ENCODE peak calls at places on chromosomes 12 and 14, in ten cellular contexts. One of them, this sample, is unnamed.

GRCh38 chr14:33679461-33680225 is 271.2 kb downstream of the EGLN3 start:
- DNase-seq in body of pancreas: no peak
- DNase-seq in colonic mucosa: no peak
- DNase-seq in ovary: no peak
- DNase-seq in mucosa of descending colon: no peak
- DNase-seq in MM.1S: no peak
- DNase-seq in lung: no peak
- DNase-seq in lower lobe of right lung: no peak
- DNase-seq in CD8-positive, alpha-beta T cell: no peak
- DNase-seq in H9: no peak
- DNase-seq in this sample: no peak

GRCh38 chr12:78167510-78167909 is 336.8 kb downstream of the NAV3 start:
- DNase-seq in body of pancreas: no peak
- DNase-seq in colonic mucosa: no peak
- DNase-seq in ovary: no peak
- DNase-seq in mucosa of descending colon: no peak
- DNase-seq in MM.1S: no peak
- DNase-seq in lung: no peak
- DNase-seq in lower lobe of right lung: no peak
- DNase-seq in CD8-positive, alpha-beta T cell: no peak
- DNase-seq in H9: no peak
- DNase-seq in this sample: no peak

GRCh38 chr12:89060133-89060532 is 292.2 kb downstream of the DUSP6 start:
- DNase-seq in body of pancreas: no peak
- DNase-seq in colonic mucosa: no peak
- DNase-seq in ovary: no peak
- DNase-seq in mucosa of descending colon: no peak
- DNase-seq in MM.1S: no peak
- DNase-seq in lung: no peak
- DNase-seq in lower lobe of right lung: no peak
- DNase-seq in CD8-positive, alpha-beta T cell: no peak
- DNase-seq in H9: no peak
- DNase-seq in this sample: no peak

GRCh38 chr12:754871-755562 is 2.6 kb downstream of the WNK1 start:
- DNase-seq in body of pancreas: no peak
- DNase-seq in colonic mucosa: no peak
- DNase-seq in ovary: no peak
- DNase-seq in mucosa of descending colon: no peak
- DNase-seq in MM.1S: peak; percentile 64
- DNase-seq in lung: no peak
- DNase-seq in lower lobe of right lung: no peak
- DNase-seq in CD8-positive, alpha-beta T cell: no peak
- DNase-seq in H9: no peak
- DNase-seq in this sample: no peak

GRCh38 chr12:54173066-54173726 is 15.6 kb downstream of the SMUG1 start:
- DNase-seq in body of pancreas: peak; percentile 19
- DNase-seq in colonic mucosa: peak; percentile 34
- DNase-seq in ovary: peak; percentile 71
- DNase-seq in mucosa of descending colon: no peak
- DNase-seq in MM.1S: peak; percentile 47
- DNase-seq in lung: no peak
- DNase-seq in lower lobe of right lung: peak; percentile 50
- DNase-seq in CD8-positive, alpha-beta T cell: no peak
- DNase-seq in H9: peak; percentile 48
- DNase-seq in this sample: peak; percentile 9

GRCh38 chr12:100229876-100230275 is 29.3 kb downstream of the ACTR6 start:
- DNase-seq in body of pancreas: no peak
- DNase-seq in colonic mucosa: no peak
- DNase-seq in ovary: no peak
- DNase-seq in mucosa of descending colon: no peak
- DNase-seq in MM.1S: no peak
- DNase-seq in lung: no peak
- DNase-seq in lower lobe of right lung: no peak
- DNase-seq in CD8-positive, alpha-beta T cell: no peak
- DNase-seq in H9: no peak
- DNase-seq in this sample: no peak

GRCh38 chr12:124543591-124544310 is 23.7 kb downstream of the NCOR2 start:
- DNase-seq in body of pancreas: no peak
- DNase-seq in colonic mucosa: no peak
- DNase-seq in ovary: no peak
- DNase-seq in mucosa of descending colon: no peak
- DNase-seq in MM.1S: no peak
- DNase-seq in lung: no peak
- DNase-seq in lower lobe of right lung: no peak
- DNase-seq in CD8-positive, alpha-beta T cell: no peak
- DNase-seq in H9: no peak
- DNase-seq in this sample: no peak

GRCh38 chr12:96360550-96360949 is 39.7 kb downstream of the CDK17 start:
- DNase-seq in body of pancreas: no peak
- DNase-seq in colonic mucosa: no peak
- DNase-seq in ovary: no peak
- DNase-seq in mucosa of descending colon: no peak
- DNase-seq in MM.1S: no peak
- DNase-seq in lung: no peak
- DNase-seq in lower lobe of right lung: no peak
- DNase-seq in CD8-positive, alpha-beta T cell: no peak
- DNase-seq in H9: no peak
- DNase-seq in this sample: no peak

GRCh38 chr12:68792952-68793351 is 15.0 kb upstream of the MDM2 start:
- DNase-seq in body of pancreas: no peak
- DNase-seq in colonic mucosa: no peak
- DNase-seq in ovary: no peak
- DNase-seq in mucosa of descending colon: no peak
- DNase-seq in MM.1S: peak; percentile 58
- DNase-seq in lung: no peak
- DNase-seq in lower lobe of right lung: no peak
- DNase-seq in CD8-positive, alpha-beta T cell: no peak
- DNase-seq in H9: peak; percentile 36
- DNase-seq in this sample: peak; percentile 19

GRCh38 chr12:39553476-39553875 is 66.1 kb downstream of the ABCD2 start:
- DNase-seq in body of pancreas: no peak
- DNase-seq in colonic mucosa: no peak
- DNase-seq in ovary: no peak
- DNase-seq in mucosa of descending colon: no peak
- DNase-seq in MM.1S: no peak
- DNase-seq in lung: no peak
- DNase-seq in lower lobe of right lung: no peak
- DNase-seq in CD8-positive, alpha-beta T cell: no peak
- DNase-seq in H9: no peak
- DNase-seq in this sample: no peak

GRCh38 chr14:71856199-71856919 is 75.9 kb upstream of the RGS6 start:
- DNase-seq in body of pancreas: no peak
- DNase-seq in colonic mucosa: no peak
- DNase-seq in ovary: no peak
- DNase-seq in mucosa of descending colon: no peak
- DNase-seq in MM.1S: peak; percentile 69
- DNase-seq in lung: no peak
- DNase-seq in lower lobe of right lung: no peak
- DNase-seq in CD8-positive, alpha-beta T cell: no peak
- DNase-seq in H9: no peak
- DNase-seq in this sample: no peak

GRCh38 chr12:32083489-32083888 is 23.2 kb upstream of the BICD1 start:
- DNase-seq in body of pancreas: no peak
- DNase-seq in colonic mucosa: no peak
- DNase-seq in ovary: no peak
- DNase-seq in mucosa of descending colon: no peak
- DNase-seq in MM.1S: no peak
- DNase-seq in lung: no peak
- DNase-seq in lower lobe of right lung: no peak
- DNase-seq in CD8-positive, alpha-beta T cell: no peak
- DNase-seq in H9: no peak
- DNase-seq in this sample: no peak

GRCh38 chr12:102534899-102535298 is 54.5 kb upstream of the IGF1 start:
- DNase-seq in body of pancreas: no peak
- DNase-seq in colonic mucosa: no peak
- DNase-seq in ovary: no peak
- DNase-seq in mucosa of descending colon: peak; percentile 41
- DNase-seq in MM.1S: no peak
- DNase-seq in lung: no peak
- DNase-seq in lower lobe of right lung: no peak
- DNase-seq in CD8-positive, alpha-beta T cell: no peak
- DNase-seq in H9: peak; percentile 50
- DNase-seq in this sample: no peak

GRCh38 chr14:24795406-24795805 is 161.4 kb upstream of the GZMB start:
- DNase-seq in body of pancreas: no peak
- DNase-seq in colonic mucosa: no peak
- DNase-seq in ovary: no peak
- DNase-seq in mucosa of descending colon: no peak
- DNase-seq in MM.1S: no peak
- DNase-seq in lung: no peak
- DNase-seq in lower lobe of right lung: no peak
- DNase-seq in CD8-positive, alpha-beta T cell: no peak
- DNase-seq in H9: no peak
- DNase-seq in this sample: no peak

GRCh38 chr14:30610719-30611388 is 11.3 kb upstream of the SCFD1 start:
- DNase-seq in body of pancreas: peak; percentile 66
- DNase-seq in colonic mucosa: peak; percentile 78
- DNase-seq in ovary: no peak
- DNase-seq in mucosa of descending colon: no peak
- DNase-seq in MM.1S: no peak
- DNase-seq in lung: peak; percentile 61
- DNase-seq in lower lobe of right lung: peak; percentile 58
- DNase-seq in CD8-positive, alpha-beta T cell: no peak
- DNase-seq in H9: no peak
- DNase-seq in this sample: no peak

GRCh38 chr12:14607561-14607960 is 39.9 kb upstream of the PLBD1 start:
- DNase-seq in body of pancreas: no peak
- DNase-seq in colonic mucosa: no peak
- DNase-seq in ovary: no peak
- DNase-seq in mucosa of descending colon: no peak
- DNase-seq in MM.1S: no peak
- DNase-seq in lung: no peak
- DNase-seq in lower lobe of right lung: no peak
- DNase-seq in CD8-positive, alpha-beta T cell: no peak
- DNase-seq in H9: no peak
- DNase-seq in this sample: no peak
- H3K9me3 ChIP-seq in body of pancreas: no peaks in the 10 kb centered on the region
- H3K9me3 ChIP-seq in colonic mucosa: no peaks in the 10 kb centered on the region
- H3K9me3 ChIP-seq in ovary: no peaks in the 10 kb centered on the region
- H3K9me3 ChIP-seq in mucosa of descending colon: peaks cover 49% of the 10 kb centered on the region
- H3K9me3 ChIP-seq in MM.1S: peaks cover 3% of the 10 kb centered on the region
- H3K9me3 ChIP-seq in lung: no peaks in the 10 kb centered on the region
- H3K9me3 ChIP-seq in lower lobe of right lung: peaks cover 34% of the 10 kb centered on the region
- H3K9me3 ChIP-seq in CD8-positive, alpha-beta T cell: no peaks in the 10 kb centered on the region
- H3K9me3 ChIP-seq in H9: no peaks in the 10 kb centered on the region
- H3K9me3 ChIP-seq in this sample: peaks cover 9% of the 10 kb centered on the region

DNA sequence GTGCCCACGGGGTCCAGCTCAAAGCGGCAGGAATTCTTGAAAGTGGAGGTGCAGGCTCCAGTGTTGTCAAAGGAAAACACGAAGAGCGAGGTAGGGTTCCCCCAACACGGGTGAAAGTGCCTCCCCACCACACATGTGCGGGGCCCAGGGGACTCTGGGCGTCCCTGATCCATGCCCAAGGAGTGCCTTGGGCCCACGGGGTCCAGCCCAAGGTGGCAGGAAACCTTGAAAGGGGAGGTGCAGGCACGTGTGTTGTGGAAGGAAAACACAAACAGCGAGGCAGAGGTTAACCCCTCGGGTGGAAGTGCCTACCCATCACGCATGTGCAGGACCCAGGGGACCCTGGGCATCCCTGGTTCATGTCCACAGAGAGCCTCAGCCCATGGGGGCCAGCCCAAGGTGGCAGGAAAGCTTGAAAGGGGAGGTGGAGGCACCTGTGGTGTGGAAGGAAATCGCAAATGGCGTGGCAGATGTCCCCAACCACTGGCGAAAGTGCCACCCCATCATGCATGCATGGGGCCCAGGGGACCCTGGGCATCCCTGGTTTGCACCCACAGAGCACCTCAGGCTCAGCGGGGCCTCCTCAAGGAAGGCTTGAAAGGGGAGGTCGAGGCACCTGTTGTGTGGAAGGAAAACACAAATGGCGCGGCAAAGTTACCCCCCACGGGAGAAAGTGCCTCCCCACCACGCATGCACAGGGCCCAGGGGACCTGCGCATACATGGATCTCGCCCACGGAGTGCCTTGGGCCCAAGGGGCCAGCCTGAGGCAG is 584.6 kb downstream of the ALG10 start:
- DNase-seq in body of pancreas: no peak
- DNase-seq in colonic mucosa: no peak
- DNase-seq in ovary: no peak
- DNase-seq in mucosa of descending colon: peak; percentile 23
- DNase-seq in MM.1S: no peak
- DNase-seq in lung: no peak
- DNase-seq in lower lobe of right lung: peak; percentile 20
- DNase-seq in CD8-positive, alpha-beta T cell: no peak
- DNase-seq in H9: no peak
- DNase-seq in this sample: no peak
- H3K9me3 ChIP-seq in body of pancreas: peaks cover 57% of the 10 kb centered on the region
- H3K9me3 ChIP-seq in colonic mucosa: no peaks in the 10 kb centered on the region
- H3K9me3 ChIP-seq in ovary: no peaks in the 10 kb centered on the region
- H3K9me3 ChIP-seq in mucosa of descending colon: peaks cover 80% of the 10 kb centered on the region
- H3K9me3 ChIP-seq in MM.1S: no peaks in the 10 kb centered on the region
- H3K9me3 ChIP-seq in lung: peaks cover 60% of the 10 kb centered on the region
- H3K9me3 ChIP-seq in lower lobe of right lung: peaks cover 38% of the 10 kb centered on the region
- H3K9me3 ChIP-seq in CD8-positive, alpha-beta T cell: no peaks in the 10 kb centered on the region
- H3K9me3 ChIP-seq in H9: peaks cover 59% of the 10 kb centered on the region
- H3K9me3 ChIP-seq in this sample: no peaks in the 10 kb centered on the region

GRCh38 chr12:38120438-38120837 is 196.1 kb upstream of the ALG10B start:
- DNase-seq in body of pancreas: no peak
- DNase-seq in colonic mucosa: no peak
- DNase-seq in ovary: no peak
- DNase-seq in mucosa of descending colon: no peak
- DNase-seq in MM.1S: no peak
- DNase-seq in lung: no peak
- DNase-seq in lower lobe of right lung: no peak
- DNase-seq in CD8-positive, alpha-beta T cell: no peak
- DNase-seq in H9: no peak
- DNase-seq in this sample: no peak
- H3K9me3 ChIP-seq in body of pancreas: no peaks in the 10 kb centered on the region
- H3K9me3 ChIP-seq in colonic mucosa: no peaks in the 10 kb centered on the region
- H3K9me3 ChIP-seq in ovary: peaks cover 3% of the 10 kb centered on the region
- H3K9me3 ChIP-seq in mucosa of descending colon: no peaks in the 10 kb centered on the region
- H3K9me3 ChIP-seq in MM.1S: no peaks in the 10 kb centered on the region
- H3K9me3 ChIP-seq in lung: peaks cover 3% of the 10 kb centered on the region
- H3K9me3 ChIP-seq in lower lobe of right lung: no peaks in the 10 kb centered on the region
- H3K9me3 ChIP-seq in CD8-positive, alpha-beta T cell: no peaks in the 10 kb centered on the region
- H3K9me3 ChIP-seq in H9: peaks cover 89% of the 10 kb centered on the region
- H3K9me3 ChIP-seq in this sample: no peaks in the 10 kb centered on the region

DNA sequence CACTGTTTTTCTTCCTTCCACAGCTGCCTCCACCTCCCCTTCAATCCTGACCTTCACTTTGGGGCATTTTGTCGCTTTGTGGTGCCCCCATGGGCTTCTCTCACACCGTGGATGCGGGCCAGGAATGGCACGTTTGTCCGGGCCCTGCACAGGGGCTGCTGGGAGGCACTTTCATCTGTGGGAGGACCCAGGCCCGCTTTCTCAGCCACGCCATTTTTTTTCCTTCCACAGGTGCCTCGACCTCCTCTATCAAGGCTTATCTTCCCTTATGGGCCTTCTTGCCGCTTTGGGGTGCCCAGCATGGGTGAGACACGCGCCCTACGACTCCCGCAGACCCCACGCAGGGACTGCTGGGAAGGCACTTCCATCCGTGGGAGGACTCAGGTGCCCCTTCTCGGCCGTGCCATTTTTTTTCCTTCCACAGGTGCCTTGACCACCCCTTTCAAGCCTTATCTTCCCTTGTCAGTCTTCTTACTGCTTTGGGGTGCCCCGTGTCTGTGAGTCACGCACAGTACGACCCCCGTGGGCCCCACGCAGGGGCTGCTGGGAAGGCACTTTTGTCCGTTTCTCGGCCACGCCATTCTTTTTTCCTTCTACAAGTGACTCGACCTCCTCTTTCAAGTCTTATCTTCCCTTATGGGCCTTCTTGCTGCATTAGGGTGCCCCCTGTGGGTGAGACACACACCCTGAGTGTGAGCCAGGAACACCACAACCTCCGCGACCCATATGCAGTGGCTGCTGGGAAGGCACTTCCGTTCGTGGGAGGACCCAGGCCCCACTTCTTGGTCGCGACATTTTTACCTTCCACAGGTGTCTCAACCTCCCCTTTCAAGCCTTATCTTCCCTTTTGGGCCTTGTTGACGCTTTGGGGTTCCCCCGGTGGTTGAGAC is 270.7 kb downstream of the ALG10 start:
- DNase-seq in body of pancreas: peak; percentile 3
- DNase-seq in colonic mucosa: no peak
- DNase-seq in ovary: peak; percentile 15
- DNase-seq in mucosa of descending colon: peak; percentile 25
- DNase-seq in MM.1S: no peak
- DNase-seq in lung: no peak
- DNase-seq in lower lobe of right lung: peak; percentile 19
- DNase-seq in CD8-positive, alpha-beta T cell: no peak
- DNase-seq in H9: no peak
- DNase-seq in this sample: peak; percentile 3
- H3K9me3 ChIP-seq in body of pancreas: peaks cover 25% of the 10 kb centered on the region
- H3K9me3 ChIP-seq in colonic mucosa: no peaks in the 10 kb centered on the region
- H3K9me3 ChIP-seq in ovary: no peaks in the 10 kb centered on the region
- H3K9me3 ChIP-seq in mucosa of descending colon: peaks cover 97% of the 10 kb centered on the region
- H3K9me3 ChIP-seq in MM.1S: no peaks in the 10 kb centered on the region
- H3K9me3 ChIP-seq in lung: peaks cover 34% of the 10 kb centered on the region
- H3K9me3 ChIP-seq in lower lobe of right lung: peaks cover 3% of the 10 kb centered on the region
- H3K9me3 ChIP-seq in CD8-positive, alpha-beta T cell: no peaks in the 10 kb centered on the region
- H3K9me3 ChIP-seq in H9: peaks cover 54% of the 10 kb centered on the region
- H3K9me3 ChIP-seq in this sample: no peaks in the 10 kb centered on the region

This sample was measured in T-helper 17 cell.